ENCODE peak calls at places on chromosome 20, in six cellular contexts. A is psoas muscle, K is uterus, J is IMR-90, W is heart left ventricle, M is ovary. Y is an unnamed sample.

GRCh38 chr20:7841291-7841966 is 98.8 kb downstream of the HAO1 start:
- DNase-seq in K (no peak), M (no peak), W (no peak), A (peak; percentile 52), J (peak; percentile 73), Y (no peak)

GRCh38 chr20:52454660-52455059 is 263.1 kb upstream of the ZFP64 start:
- DNase-seq in M (no peak), W (no peak), J (peak; percentile 80), A (no peak), K (no peak), Y (no peak)

GRCh38 chr20:44157061-44157460 is 29.9 kb downstream of the JPH2 start:
- DNase-seq in W (peak; percentile 22), M (no peak), A (no peak), K (no peak), J (no peak), Y (no peak)

GRCh38 chr20:42559665-42560064 is 630.0 kb downstream of the PTPRT start:
- DNase-seq in A (no peak), J (no peak), K (no peak), M (no peak), W (no peak), Y (no peak)

GRCh38 chr20:33790571-33790970 is 20.6 kb upstream of the CHMP4B start:
- DNase-seq in J (no peak), A (peak; percentile 46), K (no peak), W (no peak), M (no peak), Y (no peak)

GRCh38 chr20:42368910-42369309 is 750.7 kb upstream of the CHD6 start:
- DNase-seq in A (no peak), M (no peak), K (no peak), W (no peak), J (no peak), Y (no peak)

GRCh38 chr20:24149175-24149574 is 160.6 kb upstream of the GGTLC1 start:
- DNase-seq in M (no peak), J (no peak), W (no peak), A (no peak), K (no peak), Y (no peak)

GRCh38 chr20:24829649-24830370 is 119.3 kb upstream of the CST7 start:
- DNase-seq in W (no peak), J (no peak), K (no peak), M (no peak), A (no peak), Y (no peak)

GRCh38 chr20:59775221-59776055 is 158.0 kb downstream of the SYCP2 start:
- DNase-seq in J (no peak), A (no peak), W (no peak), K (no peak), M (no peak), Y (no peak)

GRCh38 chr20:9886227-9886626 is 47.4 kb upstream of the PAK5 start:
- DNase-seq in M (no peak), W (no peak), J (peak; percentile 0), K (no peak), A (no peak), Y (no peak)

GRCh38 chr20:56788041-56788670 is 159.1 kb downstream of the TFAP2C start:
- DNase-seq in K (peak; percentile 73), W (no peak), J (peak; percentile 95), M (no peak), A (no peak), Y (peak; percentile 89)

GRCh38 chr20:24804481-24805206 is 144.4 kb upstream of the CST7 start:
- DNase-seq in W (no peak), M (no peak), J (no peak), A (peak; percentile 19), K (no peak), Y (no peak)

GRCh38 chr20:62320581-62321354 is 18.0 kb downstream of the ADRM1 start:
- DNase-seq in A (no peak), M (no peak), J (no peak), K (no peak), W (no peak), Y (no peak)

GRCh38 chr20:43947316-43947710 is 32.7 kb downstream of the TOX2 start:
- DNase-seq in M (no peak), A (no peak), J (no peak), K (no peak), W (no peak), Y (peak; percentile 34)

GRCh38 chr20:60579941-60580515 is 621.8 kb downstream of the CDH26 start:
- DNase-seq in W (no peak), M (no peak), A (no peak), K (no peak), J (no peak), Y (no peak)

GRCh38 chr20:34683667-34684066 is 6.8 kb upstream of the PIGU start:
- DNase-seq in K (no peak), W (no peak), A (no peak), M (no peak), J (no peak), Y (no peak)

GRCh38 chr20:63738687-63739128 is 868 bp upstream of the SLC2A4RG start:
- DNase-seq in W (peak; percentile 86), J (no peak), M (peak; percentile 75), A (peak; percentile 86), K (peak; percentile 57), Y (no peak)

GRCh38 chr20:44614525-44614924 is 32.1 kb downstream of the PKIG start:
- DNase-seq in K (no peak), A (peak; percentile 64), W (peak; percentile 75), J (no peak), M (no peak), Y (no peak)

GRCh38 chr20:17747431-17747846 is 47.7 kb downstream of the BANF2 start:
- DNase-seq in M (no peak), J (peak; percentile 94), A (peak; percentile 61), W (no peak), K (no peak), Y (peak; percentile 43)

GRCh38 chr20:38962044-38962897 is at the start of gene DHX35:
- DNase-seq in A (peak; percentile 99), K (peak; percentile 97), M (peak; percentile 98), W (peak; percentile 98), J (peak; percentile 94), Y (peak; percentile 73)
- TF ChIP-seq CTCF in A (peak; percentile 17), K (peak; percentile 29), M (no peak), W (peak; percentile 22), J (peak; percentile 38), Y (peak; percentile 49)

GRCh38 chr20:16740365-16741072 is 7.6 kb upstream of the OTOR start:
- DNase-seq in M (no peak), A (no peak), W (no peak), J (no peak), K (no peak), Y (no peak)
- H3K36me3 ChIP-seq in M (no peaks in the 10 kb centered on the region), A (peaks cover 73% of the 10 kb centered on the region), W (peaks cover 75% of the 10 kb centered on the region), J (peaks cover 15% of the 10 kb centered on the region), K (no peaks in the 10 kb centered on the region), Y (peaks cover 2% of the 10 kb centered on the region)

DNA sequence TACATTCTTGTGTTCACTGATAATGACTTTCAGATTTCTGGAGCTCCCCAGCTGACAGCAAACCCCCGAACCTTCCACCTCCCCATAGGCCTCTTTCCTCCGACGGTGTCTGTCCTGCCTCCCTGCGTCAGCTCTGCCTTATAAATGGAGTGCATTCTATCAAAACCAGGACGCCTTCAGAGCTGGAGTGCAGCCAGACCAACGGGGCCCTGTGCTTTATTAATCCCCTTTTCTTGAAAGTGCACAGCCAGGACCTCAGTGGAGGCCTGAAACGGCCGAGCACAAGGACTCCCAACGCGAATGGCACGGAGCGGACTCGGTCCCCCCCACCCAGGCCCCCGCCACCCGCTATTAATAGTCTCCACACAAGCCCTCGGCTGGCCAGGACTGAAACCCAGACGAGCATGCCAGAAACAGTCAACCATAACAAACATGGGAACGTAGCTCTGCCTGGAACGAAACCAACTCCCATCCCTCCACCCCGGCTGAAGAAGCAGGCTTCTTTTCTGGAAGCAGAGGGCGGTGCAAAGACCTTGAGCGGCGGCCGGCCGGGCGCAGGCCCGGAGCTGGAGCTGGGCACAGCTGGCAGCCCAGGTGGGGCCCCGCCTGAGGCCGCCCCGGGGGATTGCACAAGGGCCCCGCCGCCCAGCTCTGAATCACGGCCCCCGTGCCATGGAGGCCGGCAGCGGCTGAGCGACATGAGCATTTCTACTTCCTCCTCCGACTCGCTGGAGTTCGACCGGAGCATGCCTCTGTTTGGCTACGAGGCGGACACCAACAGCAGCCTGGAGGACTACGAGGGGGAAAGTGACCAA is 42.3 kb upstream of the NAA20 start:
- DNase-seq in J (peak; percentile 97), K (peak; percentile 91), M (peak; percentile 88), W (peak; percentile 92), A (peak; percentile 95), Y (peak; percentile 94)
- H3K4me3 ChIP-seq in J (peak overlapping the region; percentile 71), K (peak overlapping the region; percentile 62), M (peak overlapping the region; percentile 56), W (peak overlapping the region; percentile 79), A (peak overlapping the region; percentile 64), Y (peak overlapping the region; percentile 82)

GRCh38 chr20:46706242-46706641 is 3.2 kb upstream of the SLC2A10 start:
- DNase-seq in W (no peak), M (no peak), K (no peak), J (no peak), A (no peak), Y (no peak)

GRCh38 chr20:46710149-46710913 is 882 bp downstream of the SLC2A10 start:
- DNase-seq in J (no peak), K (no peak), W (no peak), M (no peak), A (no peak), Y (no peak)

GRCh38 chr20:46709459-46710148 is at the start of gene SLC2A10:
- DNase-seq in W (peak; percentile 73), A (peak; percentile 74), J (peak; percentile 61), K (peak; percentile 54), M (peak; percentile 70), Y (no peak)

GRCh38 chr20:46709055-46709458 is 392 bp upstream of the SLC2A10 start:
- DNase-seq in W (no peak), A (no peak), M (no peak), J (no peak), K (no peak), Y (no peak)

GRCh38 chr20:46708172-46708860 is 1.1 kb upstream of the SLC2A10 start:
- DNase-seq in A (no peak), M (no peak), K (no peak), J (no peak), W (no peak), Y (no peak)
- TF ChIP-seq CTCF in A (no peak), M (no peak), K (no peak), J (no peak), W (no peak), Y (peak; percentile 19)